ENCODE peak calls at places on chromosome 10, in nine cellular contexts. L, P, Y, V, H, Z, C, M and Q are unnamed samples.

GRCh38 chr10:94178475-94179251 is 184.1 kb downstream of the NOC3L start:
- DNase-seq in Y (no peak), L (no peak), V (no peak), H (no peak), P (no peak), M (no peak), Z (no peak), C (no peak), Q (no peak)

GRCh38 chr10:48507494-48507893 is 97.4 kb downstream of the ARHGAP22 start:
- DNase-seq in Z (no peak), L (no peak), C (no peak), Y (no peak), H (no peak), P (no peak), V (no peak), M (no peak), Q (no peak)

GRCh38 chr10:51999089-51999488 is 299.7 kb upstream of the CSTF2T start:
- DNase-seq in Z (no peak), Y (no peak), C (no peak), V (no peak), H (no peak), P (no peak), L (no peak), M (no peak), Q (no peak)

GRCh38 chr10:45442670-45443069 is 68.7 kb downstream of the ALOX5 start:
- DNase-seq in C (no peak), P (no peak), H (no peak), Z (no peak), L (no peak), Y (no peak), M (no peak), V (no peak), Q (no peak)

GRCh38 chr10:86681722-86682386 is 13.5 kb downstream of the LDB3 start:
- DNase-seq in H (no peak), Y (no peak), Z (no peak), M (no peak), C (no peak), L (no peak), P (no peak), V (no peak), Q (no peak)

GRCh38 chr10:118951218-118951617 is 78.3 kb upstream of the NANOS1 start:
- DNase-seq in V (no peak), H (no peak), M (no peak), P (no peak), Y (no peak), L (no peak), C (no peak), Z (no peak), Q (no peak)

GRCh38 chr10:6200588-6201510 is 1.9 kb upstream of the PFKFB3 start:
- DNase-seq in H (peak), Y (no peak), Z (peak), M (peak), L (peak), C (peak), V (peak), P (peak), Q (peak)

GRCh38 chr10:77195101-77195500 is 442.5 kb downstream of the KCNMA1 start:
- DNase-seq in L (no peak), H (no peak), M (no peak), Y (no peak), P (no peak), V (no peak), Z (peak), C (no peak), Q (no peak)

GRCh38 chr10:3525832-3526449 is 259.1 kb downstream of the KLF6 start:
- DNase-seq in H (no peak), M (no peak), L (no peak), V (no peak), Z (peak), Y (no peak), P (no peak), C (peak), Q (no peak)

GRCh38 chr10:122657255-122657654 is 42.4 kb downstream of the C10orf120 start:
- DNase-seq in Y (no peak), C (peak), P (no peak), M (no peak), Z (no peak), V (no peak), H (no peak), L (no peak), Q (no peak)

GRCh38 chr10:84933402-84933801 is 605.0 kb downstream of the CCSER2 start:
- DNase-seq in C (no peak), H (no peak), P (peak), V (no peak), Y (no peak), M (no peak), Z (no peak), L (no peak), Q (peak)

GRCh38 chr10:117137031-117137910 is 799 bp downstream of the VAX1 start:
- DNase-seq in L (no peak), Z (no peak), M (no peak), P (no peak), V (no peak), C (no peak), Y (no peak), H (no peak), Q (no peak)

GRCh38 chr10:101690461-101690860 is 4.5 kb downstream of the FBXW4 start:
- DNase-seq in L (no peak), C (no peak), Z (no peak), M (no peak), V (no peak), H (no peak), P (no peak), Y (peak), Q (no peak)

GRCh38 chr10:103874730-103875129 is 19.4 kb upstream of the SH3PXD2A start:
- DNase-seq in Y (no peak), H (no peak), C (no peak), L (no peak), Z (no peak), P (no peak), M (no peak), V (no peak), Q (no peak)

GRCh38 chr10:132712698-132713232 is 73.2 kb downstream of the NKX6-2 start:
- DNase-seq in P (no peak), C (no peak), M (no peak), Z (no peak), Y (no peak), H (no peak), L (no peak), V (no peak), Q (no peak)

GRCh38 chr10:31419394-31420063 is 100.5 kb downstream of the ZEB1 start:
- DNase-seq in M (no peak), L (no peak), H (no peak), C (no peak), Y (no peak), P (no peak), V (no peak), Z (peak), Q (no peak)

GRCh38 chr10:97396056-97396455 is 5.1 kb downstream of the RRP12 start:
- DNase-seq in C (no peak), Z (no peak), V (no peak), M (no peak), Y (no peak), H (no peak), P (no peak), L (no peak), Q (no peak)

GRCh38 chr10:131258256-131258655 is 53.3 kb downstream of the TCERG1L start:
- DNase-seq in V (no peak), H (no peak), C (no peak), P (no peak), Y (no peak), M (no peak), L (no peak), Z (no peak), Q (no peak)

GRCh38 chr10:68111580-68111979 is 2.3 kb downstream of the MYPN start:
- DNase-seq in V (no peak), Y (no peak), M (no peak), L (no peak), C (no peak), H (no peak), P (no peak), Z (no peak), Q (no peak)

GRCh38 chr10:77801474-77802238 is 124.9 kb downstream of the DLG5 start:
- DNase-seq in Y (no peak), Z (peak), H (peak), P (no peak), L (no peak), C (no peak), M (peak), V (no peak), Q (no peak)

GRCh38 chr10:102813734-102814455 is 23.3 kb downstream of the CYP17A1 start:
- DNase-seq in Y (no peak), H (no peak), L (no peak), P (no peak), Z (no peak), M (no peak), V (no peak), C (peak), Q (no peak)

GRCh38 chr10:30990971-30991646 is 40.6 kb downstream of the ZNF438 start:
- DNase-seq in Z (no peak), L (no peak), Y (no peak), M (no peak), P (no peak), H (no peak), V (no peak), C (no peak), Q (no peak)

GRCh38 chr10:88473989-88474883 is 108.9 kb downstream of the RNLS start:
- DNase-seq in Z (no peak), P (no peak), C (peak), V (no peak), M (no peak), Y (peak), H (no peak), L (no peak), Q (no peak)

GRCh38 chr10:408223-408622 is 273.0 kb downstream of the ZMYND11 start:
- DNase-seq in P (no peak), C (no peak), M (no peak), V (no peak), Y (no peak), Z (no peak), H (no peak), L (no peak), Q (no peak)

GRCh38 chr10:119139464-119140067 is 25.9 kb downstream of the SFXN4 start:
- DNase-seq in P (peak), C (peak), M (peak), V (no peak), H (peak), Y (peak), Z (peak), L (peak), Q (peak)